ENCODE peak calls at places on chromosomes 13 and 19, in five cellular contexts. H, A, L, B and Z are unnamed samples.

GRCh38 chr19:42497492-42498226 is 30.6 kb downstream of the CEACAM1 start:
- DNase-seq in H (no peak), A (peak), L (no peak), B (no peak), Z (no peak)

GRCh38 chr13:74487091-74487722 is 353.0 kb upstream of the KLF12 start:
- DNase-seq in H (no peak), A (no peak), L (no peak), B (no peak), Z (no peak)

GRCh38 chr13:24632382-24633121 is 47.7 kb upstream of the ATP12A start:
- DNase-seq in H (no peak), A (no peak), L (no peak), B (no peak), Z (peak)

GRCh38 chr13:23086951-23087350 is 93.8 kb upstream of the SGCG start:
- DNase-seq in H (no peak), A (no peak), L (no peak), B (no peak), Z (no peak)

GRCh38 chr13:20181180-20181579 is 11.6 kb downstream of the GJB2 start:
- DNase-seq in H (no peak), A (no peak), L (no peak), B (no peak), Z (no peak)

GRCh38 chr13:50493683-50494082 is 349.8 kb downstream of the DLEU7 start:
- DNase-seq in H (no peak), A (no peak), L (no peak), B (no peak), Z (no peak)

GRCh38 chr19:6480843-6481415 is 658 bp downstream of the DENND1C start:
- DNase-seq in H (no peak), A (peak), L (no peak), B (no peak), Z (peak)

GRCh38 chr19:36973021-36973843 is 57.1 kb downstream of the ZNF568 start:
- DNase-seq in H (peak), A (peak), L (peak), B (peak), Z (no peak)

GRCh38 chr13:37869756-37870488 is at the start of gene TRPC4:
- DNase-seq in H (peak), A (no peak), L (peak), B (peak), Z (peak)

GRCh38 chr13:19586904-19587634 is 25.7 kb upstream of the TPTE2 start:
- DNase-seq in H (peak), A (peak), L (no peak), B (peak), Z (peak)

GRCh38 chr19:39590265-39590664 is 12.1 kb upstream of the LGALS13 start:
- DNase-seq in H (no peak), A (no peak), L (no peak), B (no peak), Z (peak)

GRCh38 chr19:39413269-39413902 is 917 bp downstream of the PLEKHG2 start:
- DNase-seq in H (peak), A (peak), L (peak), B (peak), Z (peak)

GRCh38 chr19:9875796-9876195 is 40.7 kb downstream of the PIN1 start:
- DNase-seq in H (no peak), A (no peak), L (no peak), B (no peak), Z (no peak)

GRCh38 chr13:50318887-50319286 is 303.6 kb downstream of the KCNRG start:
- DNase-seq in H (no peak), A (no peak), L (no peak), B (no peak), Z (peak)

GRCh38 chr19:6739884-6740588 is 556 bp downstream of the TRIP10 start:
- DNase-seq in H (no peak), A (peak), L (peak), B (peak), Z (peak)

GRCh38 chr13:67075239-67075638 is 154.9 kb downstream of the PCDH9 start:
- DNase-seq in H (no peak), A (no peak), L (no peak), B (no peak), Z (no peak)
- H3K4me3 ChIP-seq in H (no peak), A (no peak), L (no peak), B (no peak), Z (no peak)

GRCh38 chr13:40777957-40778235 is 6.9 kb upstream of the MRPS31 start:
- DNase-seq in H (no peak), A (no peak), L (no peak), B (no peak), Z (no peak)

GRCh38 chr13:40776232-40776631 is 5.2 kb upstream of the MRPS31 start:
- DNase-seq in H (no peak), A (no peak), L (no peak), B (no peak), Z (no peak)

GRCh38 chr13:40776681-40777165 is 5.7 kb upstream of the MRPS31 start:
- DNase-seq in H (no peak), A (peak), L (no peak), B (no peak), Z (peak)

GRCh38 chr13:40779049-40779448 is 8.1 kb upstream of the MRPS31 start:
- DNase-seq in H (no peak), A (no peak), L (no peak), B (no peak), Z (no peak)

GRCh38 chr13:40777166-40777956 is 6.4 kb upstream of the MRPS31 start:
- DNase-seq in H (peak), A (peak), L (no peak), B (no peak), Z (peak)
- H3K4me3 ChIP-seq in H (peak), A (peak), L (no peak), B (peak), Z (peak)

DNA sequence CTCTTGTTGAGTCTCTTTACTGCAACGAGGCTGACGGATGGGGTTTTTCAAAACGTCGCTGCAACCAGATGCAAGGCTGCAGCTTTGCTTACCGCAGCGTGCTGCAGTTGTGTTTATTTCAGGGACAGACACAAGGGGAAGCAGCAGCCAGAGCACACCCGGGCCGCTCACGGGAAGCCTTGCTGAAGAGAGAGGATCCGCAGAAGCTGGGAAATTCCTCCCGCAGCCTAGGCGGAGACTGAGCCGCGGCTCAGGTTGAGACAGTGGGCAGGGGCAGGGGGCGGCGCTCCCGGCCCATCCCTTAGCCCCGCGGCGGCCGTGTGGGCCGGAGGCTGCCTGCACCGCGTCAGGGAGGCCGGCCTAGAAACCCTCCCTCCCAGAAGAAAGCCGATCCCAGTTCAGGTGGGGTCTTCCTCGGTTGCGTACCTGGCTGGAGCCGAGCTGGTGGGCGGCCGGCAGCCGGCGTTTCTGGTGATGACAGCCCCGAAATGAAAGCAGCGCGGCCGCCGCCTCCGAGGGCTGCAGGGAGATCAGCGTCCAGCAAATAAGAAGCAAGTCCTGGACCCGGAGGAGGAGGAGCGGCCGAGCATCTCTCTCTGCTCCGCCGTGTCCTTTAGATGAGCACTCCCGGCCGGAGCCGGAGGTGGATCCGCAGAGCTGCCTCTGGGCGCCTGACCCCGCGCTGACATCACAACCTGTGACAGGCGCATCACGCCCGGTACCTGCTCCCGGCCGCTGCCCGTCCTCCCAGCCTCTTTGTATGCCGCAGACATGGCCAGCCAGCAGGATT is at the start of gene FRY:
- DNase-seq in H (peak), A (peak), L (peak), B (peak), Z (peak)
- H3K4me3 ChIP-seq in H (peak), A (peak), L (peak), B (peak), Z (peak)

GRCh38 chr13:27797228-27797624 is 4.9 kb downstream of the GSX1 start:
- DNase-seq in H (peak), A (no peak), L (no peak), B (no peak), Z (no peak)
- H3K4me3 ChIP-seq in H (no peak), A (no peak), L (no peak), B (no peak), Z (no peak)

GRCh38 chr13:110737555-110737954 is 24.1 kb downstream of the ING1 start:
- DNase-seq in H (no peak), A (no peak), L (no peak), B (no peak), Z (no peak)
- H3K4me3 ChIP-seq in H (no peak), A (no peak), L (no peak), B (no peak), Z (no peak)

GRCh38 chr13:95858286-95859075 is 181.5 kb downstream of the DNAJC3 start:
- DNase-seq in H (no peak), A (no peak), L (no peak), B (no peak), Z (no peak)

GRCh38 chr13:95865080-95865597 is 188.1 kb downstream of the UGGT2 start:
- DNase-seq in H (no peak), A (no peak), L (no peak), B (no peak), Z (no peak)

DNA sequence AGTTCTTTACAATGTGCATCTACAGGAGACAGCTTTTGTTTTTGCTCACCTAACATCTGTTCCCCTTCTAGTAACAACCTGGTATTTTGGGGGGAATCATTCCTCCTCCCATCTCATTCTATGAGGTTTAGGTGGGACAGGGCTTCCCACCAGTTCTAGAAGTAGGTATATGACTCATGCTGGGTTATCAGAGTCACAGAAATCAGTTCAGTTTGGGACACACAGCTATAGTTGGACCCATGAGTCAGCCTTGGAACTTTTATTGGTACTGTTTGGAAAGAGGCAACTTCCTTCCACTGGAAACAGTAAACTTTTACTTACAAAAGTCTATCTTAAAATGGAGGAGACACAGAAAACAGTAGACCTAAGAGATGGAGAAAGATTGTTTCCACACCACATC is 185.5 kb downstream of the DNAJC3 start:
- DNase-seq in H (no peak), A (no peak), L (no peak), B (no peak), Z (no peak)
- H3K4me3 ChIP-seq in H (no peak), A (no peak), L (no peak), B (no peak), Z (no peak)

GRCh38 chr19:35742121-35742724 is at the start of gene IGFLR1:
- DNase-seq in H (no peak), A (peak), L (no peak), B (no peak), Z (peak)
- H3K4me3 ChIP-seq in H (peak), A (peak), L (no peak), B (peak), Z (peak)

GRCh38 chr19:13022111-13022858 is 27.0 kb downstream of the NFIX start:
- DNase-seq in H (no peak), A (peak), L (no peak), B (peak), Z (no peak)
- H3K4me3 ChIP-seq in H (peak), A (peak), L (peak), B (peak), Z (no peak)